ENCODE peak calls at places on chromosomes 13 and 19, in eight cellular contexts. One of them, this sample, is unnamed.

GRCh38 chr13:73201601-73202000 is 142.8 kb downstream of the KLF5 start:
- DNase-seq in lung: no peak
- DNase-seq in naive thymus-derived CD4-positive, alpha-beta T cell: no peak
- DNase-seq in right lobe of liver: no peak
- DNase-seq in cardiac muscle cell: no peak
- DNase-seq in CD8-positive, alpha-beta memory T cell: no peak
- DNase-seq in dorsolateral prefrontal cortex: no peak
- DNase-seq in aorta: no peak
- DNase-seq in this sample: no peak

GRCh38 chr13:21232196-21232595 is 55.7 kb downstream of the MRPL57 start:
- DNase-seq in lung: peak; percentile 24
- DNase-seq in naive thymus-derived CD4-positive, alpha-beta T cell: no peak
- DNase-seq in right lobe of liver: no peak
- DNase-seq in cardiac muscle cell: no peak
- DNase-seq in CD8-positive, alpha-beta memory T cell: no peak
- DNase-seq in dorsolateral prefrontal cortex: no peak
- DNase-seq in aorta: no peak
- DNase-seq in this sample: no peak

GRCh38 chr13:34179481-34179880 is 361.5 kb downstream of the RFC3 start:
- DNase-seq in lung: no peak
- DNase-seq in naive thymus-derived CD4-positive, alpha-beta T cell: no peak
- DNase-seq in right lobe of liver: no peak
- DNase-seq in cardiac muscle cell: peak; percentile 9
- DNase-seq in CD8-positive, alpha-beta memory T cell: no peak
- DNase-seq in dorsolateral prefrontal cortex: no peak
- DNase-seq in aorta: no peak
- DNase-seq in this sample: no peak

GRCh38 chr19:10096615-10096963 is 5.9 kb downstream of the ANGPTL6 start:
- DNase-seq in lung: no peak
- DNase-seq in naive thymus-derived CD4-positive, alpha-beta T cell: no peak
- DNase-seq in right lobe of liver: peak; percentile 57
- DNase-seq in cardiac muscle cell: no peak
- DNase-seq in CD8-positive, alpha-beta memory T cell: no peak
- DNase-seq in dorsolateral prefrontal cortex: no peak
- DNase-seq in aorta: no peak
- DNase-seq in this sample: no peak

GRCh38 chr13:42396501-42396900 is 124.5 kb downstream of the AKAP11 start:
- DNase-seq in lung: no peak
- DNase-seq in naive thymus-derived CD4-positive, alpha-beta T cell: peak; percentile 23
- DNase-seq in right lobe of liver: no peak
- DNase-seq in cardiac muscle cell: no peak
- DNase-seq in CD8-positive, alpha-beta memory T cell: peak; percentile 65
- DNase-seq in dorsolateral prefrontal cortex: no peak
- DNase-seq in aorta: no peak
- DNase-seq in this sample: no peak

GRCh38 chr19:33814181-33815165 is 17.8 kb downstream of the KCTD15 start:
- DNase-seq in lung: no peak
- DNase-seq in naive thymus-derived CD4-positive, alpha-beta T cell: no peak
- DNase-seq in right lobe of liver: peak; percentile 37
- DNase-seq in cardiac muscle cell: no peak
- DNase-seq in CD8-positive, alpha-beta memory T cell: no peak
- DNase-seq in dorsolateral prefrontal cortex: no peak
- DNase-seq in aorta: peak; percentile 53
- DNase-seq in this sample: no peak

GRCh38 chr19:3983936-3984583 is 1.2 kb downstream of the EEF2 start:
- DNase-seq in lung: no peak
- DNase-seq in naive thymus-derived CD4-positive, alpha-beta T cell: no peak
- DNase-seq in right lobe of liver: peak; percentile 93
- DNase-seq in cardiac muscle cell: no peak
- DNase-seq in CD8-positive, alpha-beta memory T cell: no peak
- DNase-seq in dorsolateral prefrontal cortex: no peak
- DNase-seq in aorta: no peak
- DNase-seq in this sample: peak; percentile 52

GRCh38 chr13:27619711-27620376 is 485 bp downstream of the LNX2 start:
- DNase-seq in lung: peak; percentile 41
- DNase-seq in naive thymus-derived CD4-positive, alpha-beta T cell: peak; percentile 44
- DNase-seq in right lobe of liver: peak; percentile 53
- DNase-seq in cardiac muscle cell: no peak
- DNase-seq in CD8-positive, alpha-beta memory T cell: peak; percentile 65
- DNase-seq in dorsolateral prefrontal cortex: no peak
- DNase-seq in aorta: no peak
- DNase-seq in this sample: no peak

GRCh38 chr19:2578391-2578826 is 102.5 kb downstream of the GADD45B start:
- DNase-seq in lung: no peak
- DNase-seq in naive thymus-derived CD4-positive, alpha-beta T cell: no peak
- DNase-seq in right lobe of liver: no peak
- DNase-seq in cardiac muscle cell: no peak
- DNase-seq in CD8-positive, alpha-beta memory T cell: peak; percentile 34
- DNase-seq in dorsolateral prefrontal cortex: no peak
- DNase-seq in aorta: peak; percentile 79
- DNase-seq in this sample: no peak

GRCh38 chr19:45864629-45865082 is 530 bp downstream of the FOXA3 start:
- DNase-seq in lung: no peak
- DNase-seq in naive thymus-derived CD4-positive, alpha-beta T cell: no peak
- DNase-seq in right lobe of liver: no peak
- DNase-seq in cardiac muscle cell: no peak
- DNase-seq in CD8-positive, alpha-beta memory T cell: no peak
- DNase-seq in dorsolateral prefrontal cortex: no peak
- DNase-seq in aorta: no peak
- DNase-seq in this sample: no peak
- H3K4me3 ChIP-seq in lung: no peak overlapping the region
- H3K4me3 ChIP-seq in naive thymus-derived CD4-positive, alpha-beta T cell: no peak overlapping the region
- H3K4me3 ChIP-seq in right lobe of liver: peak overlapping the region; percentile 92
- H3K4me3 ChIP-seq in cardiac muscle cell: peak overlapping the region; percentile 31
- H3K4me3 ChIP-seq in CD8-positive, alpha-beta memory T cell: no peak overlapping the region
- H3K4me3 ChIP-seq in dorsolateral prefrontal cortex: peak overlapping the region; percentile 77
- H3K4me3 ChIP-seq in aorta: no peak overlapping the region
- H3K4me3 ChIP-seq in this sample: peak overlapping the region; percentile 8

GRCh38 chr19:12350890-12351197 is 14.6 kb downstream of the ZNF442 start:
- DNase-seq in lung: no peak
- DNase-seq in naive thymus-derived CD4-positive, alpha-beta T cell: no peak
- DNase-seq in right lobe of liver: no peak
- DNase-seq in cardiac muscle cell: no peak
- DNase-seq in CD8-positive, alpha-beta memory T cell: no peak
- DNase-seq in dorsolateral prefrontal cortex: no peak
- DNase-seq in aorta: no peak
- DNase-seq in this sample: no peak
- H3K4me3 ChIP-seq in lung: no peak overlapping the region
- H3K4me3 ChIP-seq in naive thymus-derived CD4-positive, alpha-beta T cell: no peak overlapping the region
- H3K4me3 ChIP-seq in right lobe of liver: no peak overlapping the region
- H3K4me3 ChIP-seq in cardiac muscle cell: no peak overlapping the region
- H3K4me3 ChIP-seq in CD8-positive, alpha-beta memory T cell: no peak overlapping the region
- H3K4me3 ChIP-seq in dorsolateral prefrontal cortex: no peak overlapping the region
- H3K4me3 ChIP-seq in aorta: no peak overlapping the region
- H3K4me3 ChIP-seq in this sample: no peak overlapping the region

GRCh38 chr19:54906819-54907218 is 871 bp downstream of the NCR1 start:
- DNase-seq in lung: no peak
- DNase-seq in naive thymus-derived CD4-positive, alpha-beta T cell: no peak
- DNase-seq in right lobe of liver: no peak
- DNase-seq in cardiac muscle cell: no peak
- DNase-seq in CD8-positive, alpha-beta memory T cell: no peak
- DNase-seq in dorsolateral prefrontal cortex: no peak
- DNase-seq in aorta: peak; percentile 14
- DNase-seq in this sample: no peak

GRCh38 chr19:54905411-54905810 is 537 bp upstream of the NCR1 start:
- DNase-seq in lung: no peak
- DNase-seq in naive thymus-derived CD4-positive, alpha-beta T cell: no peak
- DNase-seq in right lobe of liver: no peak
- DNase-seq in cardiac muscle cell: no peak
- DNase-seq in CD8-positive, alpha-beta memory T cell: no peak
- DNase-seq in dorsolateral prefrontal cortex: no peak
- DNase-seq in aorta: peak; percentile 22
- DNase-seq in this sample: no peak

GRCh38 chr19:54903303-54903702 is 2.6 kb upstream of the NCR1 start:
- DNase-seq in lung: no peak
- DNase-seq in naive thymus-derived CD4-positive, alpha-beta T cell: no peak
- DNase-seq in right lobe of liver: no peak
- DNase-seq in cardiac muscle cell: no peak
- DNase-seq in CD8-positive, alpha-beta memory T cell: no peak
- DNase-seq in dorsolateral prefrontal cortex: no peak
- DNase-seq in aorta: no peak
- DNase-seq in this sample: no peak

GRCh38 chr19:54905908-54906511 is at the start of gene NCR1:
- DNase-seq in lung: no peak
- DNase-seq in naive thymus-derived CD4-positive, alpha-beta T cell: no peak
- DNase-seq in right lobe of liver: no peak
- DNase-seq in cardiac muscle cell: no peak
- DNase-seq in CD8-positive, alpha-beta memory T cell: no peak
- DNase-seq in dorsolateral prefrontal cortex: no peak
- DNase-seq in aorta: peak; percentile 72
- DNase-seq in this sample: no peak
- H3K4me3 ChIP-seq in lung: no peak within 1 kb of the TSS
- H3K4me3 ChIP-seq in naive thymus-derived CD4-positive, alpha-beta T cell: no peak within 1 kb of the TSS
- H3K4me3 ChIP-seq in right lobe of liver: no peak within 1 kb of the TSS
- H3K4me3 ChIP-seq in cardiac muscle cell: no peak within 1 kb of the TSS
- H3K4me3 ChIP-seq in CD8-positive, alpha-beta memory T cell: no peak within 1 kb of the TSS
- H3K4me3 ChIP-seq in dorsolateral prefrontal cortex: no peak within 1 kb of the TSS
- H3K4me3 ChIP-seq in aorta: no peak within 1 kb of the TSS
- H3K4me3 ChIP-seq in this sample: no peak within 1 kb of the TSS

GRCh38 chr13:98216135-98216565 is 39.1 kb upstream of the RNF113B start:
- DNase-seq in lung: peak; percentile 46
- DNase-seq in naive thymus-derived CD4-positive, alpha-beta T cell: no peak
- DNase-seq in right lobe of liver: no peak
- DNase-seq in cardiac muscle cell: peak; percentile 62
- DNase-seq in CD8-positive, alpha-beta memory T cell: no peak
- DNase-seq in dorsolateral prefrontal cortex: no peak
- DNase-seq in aorta: peak; percentile 86
- DNase-seq in this sample: no peak
- H3K4me3 ChIP-seq in lung: no peak overlapping the region
- H3K4me3 ChIP-seq in naive thymus-derived CD4-positive, alpha-beta T cell: no peak overlapping the region
- H3K4me3 ChIP-seq in right lobe of liver: no peak overlapping the region
- H3K4me3 ChIP-seq in cardiac muscle cell: no peak overlapping the region
- H3K4me3 ChIP-seq in CD8-positive, alpha-beta memory T cell: no peak overlapping the region
- H3K4me3 ChIP-seq in dorsolateral prefrontal cortex: no peak overlapping the region
- H3K4me3 ChIP-seq in aorta: no peak overlapping the region
- H3K4me3 ChIP-seq in this sample: no peak overlapping the region

GRCh38 chr13:109159650-109160309 is 530.4 kb downstream of the MYO16 start:
- DNase-seq in lung: no peak
- DNase-seq in naive thymus-derived CD4-positive, alpha-beta T cell: no peak
- DNase-seq in right lobe of liver: no peak
- DNase-seq in cardiac muscle cell: no peak
- DNase-seq in CD8-positive, alpha-beta memory T cell: no peak
- DNase-seq in dorsolateral prefrontal cortex: no peak
- DNase-seq in aorta: no peak
- DNase-seq in this sample: no peak

GRCh38 chr13:109160357-109160756 is 530.9 kb downstream of the MYO16 start:
- DNase-seq in lung: no peak
- DNase-seq in naive thymus-derived CD4-positive, alpha-beta T cell: no peak
- DNase-seq in right lobe of liver: no peak
- DNase-seq in cardiac muscle cell: no peak
- DNase-seq in CD8-positive, alpha-beta memory T cell: no peak
- DNase-seq in dorsolateral prefrontal cortex: no peak
- DNase-seq in aorta: no peak
- DNase-seq in this sample: no peak

GRCh38 chr13:109156181-109156935 is 526.9 kb downstream of the MYO16 start:
- DNase-seq in lung: no peak
- DNase-seq in naive thymus-derived CD4-positive, alpha-beta T cell: no peak
- DNase-seq in right lobe of liver: no peak
- DNase-seq in cardiac muscle cell: no peak
- DNase-seq in CD8-positive, alpha-beta memory T cell: no peak
- DNase-seq in dorsolateral prefrontal cortex: no peak
- DNase-seq in aorta: peak; percentile 86
- DNase-seq in this sample: no peak

GRCh38 chr13:109157275-109157674 is 527.9 kb downstream of the MYO16 start:
- DNase-seq in lung: no peak
- DNase-seq in naive thymus-derived CD4-positive, alpha-beta T cell: no peak
- DNase-seq in right lobe of liver: no peak
- DNase-seq in cardiac muscle cell: no peak
- DNase-seq in CD8-positive, alpha-beta memory T cell: no peak
- DNase-seq in dorsolateral prefrontal cortex: no peak
- DNase-seq in aorta: no peak
- DNase-seq in this sample: no peak

GRCh38 chr13:109158383-109158782 is 529.0 kb downstream of the MYO16 start:
- DNase-seq in lung: no peak
- DNase-seq in naive thymus-derived CD4-positive, alpha-beta T cell: no peak
- DNase-seq in right lobe of liver: no peak
- DNase-seq in cardiac muscle cell: no peak
- DNase-seq in CD8-positive, alpha-beta memory T cell: no peak
- DNase-seq in dorsolateral prefrontal cortex: no peak
- DNase-seq in aorta: no peak
- DNase-seq in this sample: no peak
- H3K4me3 ChIP-seq in lung: no peak overlapping the region
- H3K4me3 ChIP-seq in naive thymus-derived CD4-positive, alpha-beta T cell: no peak overlapping the region
- H3K4me3 ChIP-seq in right lobe of liver: no peak overlapping the region
- H3K4me3 ChIP-seq in cardiac muscle cell: no peak overlapping the region
- H3K4me3 ChIP-seq in CD8-positive, alpha-beta memory T cell: no peak overlapping the region
- H3K4me3 ChIP-seq in dorsolateral prefrontal cortex: no peak overlapping the region
- H3K4me3 ChIP-seq in aorta: no peak overlapping the region
- H3K4me3 ChIP-seq in this sample: no peak overlapping the region

GRCh38 chr19:1167687-1168561 is 6.1 kb downstream of the SBNO2 start:
- DNase-seq in lung: no peak
- DNase-seq in naive thymus-derived CD4-positive, alpha-beta T cell: no peak
- DNase-seq in right lobe of liver: no peak
- DNase-seq in cardiac muscle cell: no peak
- DNase-seq in CD8-positive, alpha-beta memory T cell: no peak
- DNase-seq in dorsolateral prefrontal cortex: no peak
- DNase-seq in aorta: no peak
- DNase-seq in this sample: no peak

GRCh38 chr19:1169921-1170885 is 3.9 kb downstream of the SBNO2 start:
- DNase-seq in lung: no peak
- DNase-seq in naive thymus-derived CD4-positive, alpha-beta T cell: no peak
- DNase-seq in right lobe of liver: peak; percentile 56
- DNase-seq in cardiac muscle cell: no peak
- DNase-seq in CD8-positive, alpha-beta memory T cell: no peak
- DNase-seq in dorsolateral prefrontal cortex: peak; percentile 82
- DNase-seq in aorta: peak; percentile 77
- DNase-seq in this sample: no peak

GRCh38 chr19:1166872-1167573 is 7.0 kb downstream of the SBNO2 start:
- DNase-seq in lung: no peak
- DNase-seq in naive thymus-derived CD4-positive, alpha-beta T cell: no peak
- DNase-seq in right lobe of liver: peak; percentile 52
- DNase-seq in cardiac muscle cell: no peak
- DNase-seq in CD8-positive, alpha-beta memory T cell: no peak
- DNase-seq in dorsolateral prefrontal cortex: no peak
- DNase-seq in aorta: peak; percentile 73
- DNase-seq in this sample: no peak

GRCh38 chr19:1168877-1169791 is 4.9 kb downstream of the SBNO2 start:
- DNase-seq in lung: no peak
- DNase-seq in naive thymus-derived CD4-positive, alpha-beta T cell: no peak
- DNase-seq in right lobe of liver: peak; percentile 89
- DNase-seq in cardiac muscle cell: no peak
- DNase-seq in CD8-positive, alpha-beta memory T cell: no peak
- DNase-seq in dorsolateral prefrontal cortex: peak; percentile 50
- DNase-seq in aorta: peak; percentile 79
- DNase-seq in this sample: no peak

GRCh38 chr19:1168562-1168873 is 5.5 kb downstream of the SBNO2 start:
- DNase-seq in lung: no peak
- DNase-seq in naive thymus-derived CD4-positive, alpha-beta T cell: no peak
- DNase-seq in right lobe of liver: no peak
- DNase-seq in cardiac muscle cell: no peak
- DNase-seq in CD8-positive, alpha-beta memory T cell: no peak
- DNase-seq in dorsolateral prefrontal cortex: no peak
- DNase-seq in aorta: no peak
- DNase-seq in this sample: no peak
- H3K4me3 ChIP-seq in lung: peak overlapping the region; percentile 8
- H3K4me3 ChIP-seq in naive thymus-derived CD4-positive, alpha-beta T cell: no peak overlapping the region
- H3K4me3 ChIP-seq in right lobe of liver: peak overlapping the region; percentile 41
- H3K4me3 ChIP-seq in cardiac muscle cell: no peak overlapping the region
- H3K4me3 ChIP-seq in CD8-positive, alpha-beta memory T cell: no peak overlapping the region
- H3K4me3 ChIP-seq in dorsolateral prefrontal cortex: no peak overlapping the region
- H3K4me3 ChIP-seq in aorta: no peak overlapping the region
- H3K4me3 ChIP-seq in this sample: no peak overlapping the region